ENCODE peak calls at places on chromosome 16, in four cellular contexts. L, I, D and B are unnamed samples.

GRCh38 chr16:56615353-56615752 is 7.0 kb downstream of the MT2A start:
- DNase-seq in L (peak), I (no peak), D (peak), B (no peak)

GRCh38 chr16:28259091-28259780 is 33.1 kb upstream of the SBK1 start:
- DNase-seq in L (no peak), I (no peak), D (no peak), B (no peak)

GRCh38 chr16:3728424-3729160 is 11.3 kb upstream of the TRAP1 start:
- DNase-seq in L (no peak), I (no peak), D (no peak), B (no peak)

GRCh38 chr16:27460663-27461482 is 58.9 kb downstream of the IL21R start:
- DNase-seq in L (no peak), I (no peak), D (peak), B (no peak)

GRCh38 chr16:49639739-49640388 is 216.0 kb downstream of the ZNF423 start:
- DNase-seq in L (peak), I (peak), D (peak), B (no peak)

GRCh38 chr16:83878838-83879237 is 20.1 kb upstream of the MLYCD start:
- DNase-seq in L (peak), I (peak), D (peak), B (no peak)

GRCh38 chr16:49748322-49748721 is 107.6 kb downstream of the ZNF423 start:
- DNase-seq in L (peak), I (no peak), D (peak), B (no peak)

GRCh38 chr16:86590501-86591144 is 12.3 kb downstream of the FOXL1 start:
- DNase-seq in L (peak), I (no peak), D (peak), B (no peak)

GRCh38 chr16:2869502-2870064 is 11.6 kb upstream of the PRSS22 start:
- DNase-seq in L (no peak), I (no peak), D (no peak), B (no peak)

GRCh38 chr16:10940501-10941079 is 1.7 kb downstream of the DEXI start:
- DNase-seq in L (no peak), I (no peak), D (peak), B (no peak)

GRCh38 chr16:4179020-4179419 is 62.8 kb upstream of the ADCY9 start:
- DNase-seq in L (peak), I (no peak), D (peak), B (no peak)

GRCh38 chr16:50671644-50672260 is 9.4 kb downstream of the SNX20 start:
- DNase-seq in L (peak), I (peak), D (peak), B (peak)

GRCh38 chr16:61993076-61993475 is 43.2 kb downstream of the CDH8 start:
- DNase-seq in L (no peak), I (no peak), D (no peak), B (no peak)

GRCh38 chr16:50741225-50741807 is 570 bp upstream of the CYLD start:
- DNase-seq in L (no peak), I (peak), D (peak), B (no peak)

GRCh38 chr16:622920-623280 is 7.9 kb upstream of the WFIKKN1 start:
- DNase-seq in L (no peak), I (peak), D (no peak), B (no peak)

DNA sequence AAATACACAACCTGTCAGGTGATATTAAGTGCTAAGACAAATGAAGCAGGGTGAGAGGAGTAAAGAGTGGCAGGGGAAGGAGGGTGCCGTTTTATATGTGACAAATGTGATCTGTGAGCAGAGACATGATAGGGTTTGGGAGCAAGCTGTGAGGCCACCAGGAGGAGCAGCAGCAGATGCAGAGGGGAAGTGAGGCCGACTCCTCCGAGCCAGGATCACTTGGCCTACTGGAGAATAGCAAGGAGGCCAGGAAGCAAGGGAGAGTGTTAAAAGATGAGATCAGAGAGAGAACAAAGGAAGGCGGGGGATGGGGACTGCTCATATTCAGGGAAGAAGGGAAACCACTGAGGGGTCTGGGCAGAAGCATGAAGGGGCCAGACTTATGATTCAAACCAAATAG is 129.4 kb downstream of the TANGO6 start:
- DNase-seq in L (peak), I (peak), D (peak), B (no peak)
- TF ChIP-seq CTCF in L (peak), I (peak), D (peak), B (no peak)

GRCh38 chr16:82056550-82056896 is 21.5 kb downstream of the HSD17B2 start:
- DNase-seq in L (no peak), I (no peak), D (no peak), B (no peak)

GRCh38 chr16:82055117-82055516 is 20.1 kb downstream of the HSD17B2 start:
- DNase-seq in L (no peak), I (no peak), D (no peak), B (no peak)

GRCh38 chr16:82059161-82059982 is 24.3 kb downstream of the HSD17B2 start:
- DNase-seq in L (no peak), I (no peak), D (no peak), B (no peak)

GRCh38 chr16:82059983-82060421 is 24.9 kb downstream of the HSD17B2 start:
- DNase-seq in L (no peak), I (no peak), D (no peak), B (no peak)

GRCh38 chr16:82055728-82056549 is 20.9 kb downstream of the HSD17B2 start:
- DNase-seq in L (no peak), I (no peak), D (no peak), B (no peak)
- TF ChIP-seq CTCF in L (no peak), I (no peak), D (no peak), B (no peak)

GRCh38 chr16:13896543-13897182 is 23.3 kb upstream of the ERCC4 start:
- DNase-seq in L (peak), I (peak), D (peak), B (no peak)
- TF ChIP-seq CTCF in L (peak), I (peak), D (peak), B (peak)

GRCh38 chr16:20094157-20094556 is 20.5 kb upstream of the GPR139 start:
- DNase-seq in L (no peak), I (peak), D (no peak), B (no peak)
- TF ChIP-seq CTCF in L (no peak), I (peak), D (no peak), B (no peak)

DNA sequence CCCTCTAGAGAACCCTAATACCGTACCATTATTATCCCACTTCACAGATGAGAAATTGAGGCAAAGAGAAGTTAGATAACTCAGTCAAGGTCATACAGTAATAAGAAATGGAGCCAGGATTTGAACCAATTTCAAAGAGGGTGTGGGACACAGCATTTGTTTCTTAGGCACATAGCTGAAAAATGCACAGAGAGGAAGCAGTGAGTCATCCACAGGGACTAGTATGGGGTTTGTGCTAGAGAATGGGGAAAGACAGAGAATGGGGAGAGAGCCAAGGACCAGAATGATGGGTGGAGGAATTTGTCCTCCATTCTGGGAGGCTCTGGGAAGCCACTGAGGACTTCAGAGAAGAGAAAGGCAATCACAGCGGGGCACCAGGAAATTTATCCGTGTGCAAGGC is 77.9 kb upstream of the ZFHX3 start:
- DNase-seq in L (peak), I (no peak), D (peak), B (no peak)
- TF ChIP-seq CTCF in L (no peak), I (no peak), D (no peak), B (no peak)

DNA sequence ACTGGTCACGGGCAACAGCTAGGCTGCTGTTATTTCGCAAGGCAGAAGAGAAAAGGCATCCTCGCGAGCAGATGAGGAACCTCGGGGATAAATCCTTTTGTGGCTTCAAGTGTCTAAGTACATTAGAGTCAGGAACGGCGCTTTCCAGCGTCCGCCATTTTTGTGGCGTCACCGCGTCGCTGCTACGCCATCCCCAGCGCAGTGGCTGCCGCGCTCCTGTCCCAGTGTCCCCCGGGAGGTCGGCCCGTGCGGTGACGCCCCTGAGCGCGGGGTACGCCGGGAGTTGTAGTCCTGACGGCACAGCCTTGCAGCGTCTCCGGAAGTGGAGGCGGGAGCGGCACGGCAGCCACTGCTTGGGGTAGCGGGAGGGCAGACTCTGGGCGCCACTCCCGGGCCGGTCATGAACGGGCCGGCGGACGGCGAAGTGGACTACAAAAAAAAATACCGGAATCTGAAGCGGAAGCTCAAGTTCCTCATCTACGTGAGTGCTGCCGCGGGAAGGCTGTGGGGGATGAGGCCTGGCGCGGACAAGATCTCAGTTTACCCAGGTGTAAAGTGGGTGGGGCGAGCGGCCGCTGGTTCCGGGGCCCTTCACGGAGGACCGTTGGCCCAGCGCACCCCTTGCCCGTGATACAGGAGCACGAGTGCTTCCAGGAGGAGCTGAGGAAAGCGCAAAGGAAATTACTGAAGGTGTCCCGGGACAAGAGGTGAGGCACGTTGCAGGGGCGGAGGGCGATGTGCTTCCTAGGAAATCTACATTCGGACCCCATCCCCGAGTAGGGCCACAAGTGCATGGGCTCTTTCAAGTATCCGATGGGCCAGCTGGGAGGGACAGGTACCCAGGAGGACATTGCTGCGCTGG is at the start of gene INO80E:
- DNase-seq in L (peak), I (peak), D (peak), B (peak)
- TF ChIP-seq CTCF in L (no peak), I (no peak), D (no peak), B (no peak)